ENCODE peak calls at places on chromosomes 3 and 15, in four cellular contexts. One of them, this sample, is unnamed. For H3K4me1, the result is how much of the 10 kb centered on the place peaks cover.

GRCh38 chr3:124587053-124587408 is 143.2 kb upstream of the UMPS start:
- DNase-seq in transverse colon: no peak
- DNase-seq in kidney: no peak
- DNase-seq in GM23338: peak
- DNase-seq in this sample: no peak

GRCh38 chr3:157543491-157544035 is 40.3 kb upstream of the VEPH1 start:
- DNase-seq in transverse colon: no peak
- DNase-seq in GM23338: no peak
- DNase-seq in kidney: peak
- DNase-seq in this sample: no peak

GRCh38 chr3:196609343-196609775 is 30.1 kb upstream of the NRROS start:
- DNase-seq in transverse colon: peak
- DNase-seq in kidney: peak
- DNase-seq in GM23338: peak
- DNase-seq in this sample: peak

GRCh38 chr15:40367038-40367672 is 9.1 kb downstream of the DISP2 start:
- DNase-seq in transverse colon: peak
- DNase-seq in GM23338: no peak
- DNase-seq in kidney: no peak
- DNase-seq in this sample: peak

GRCh38 chr3:141410861-141411771 is 42.8 kb downstream of the ZBTB38 start:
- DNase-seq in GM23338: no peak
- DNase-seq in kidney: no peak
- DNase-seq in transverse colon: peak
- DNase-seq in this sample: no peak

GRCh38 chr3:23676093-23676492 is 129.7 kb upstream of the UBE2E1 start:
- DNase-seq in transverse colon: no peak
- DNase-seq in GM23338: no peak
- DNase-seq in kidney: no peak
- DNase-seq in this sample: no peak

GRCh38 chr3:168123211-168124173 is 27.8 kb upstream of the GOLIM4 start:
- DNase-seq in GM23338: no peak
- DNase-seq in kidney: no peak
- DNase-seq in transverse colon: no peak
- DNase-seq in this sample: no peak

GRCh38 chr15:101481381-101481705 is 8.2 kb downstream of the PCSK6 start:
- DNase-seq in GM23338: no peak
- DNase-seq in transverse colon: no peak
- DNase-seq in kidney: no peak
- DNase-seq in this sample: no peak

GRCh38 chr15:59313703-59314332 is 58.9 kb downstream of the MYO1E start:
- DNase-seq in transverse colon: peak
- DNase-seq in GM23338: no peak
- DNase-seq in kidney: peak
- DNase-seq in this sample: peak

GRCh38 chr3:168476360-168476980 is 380.7 kb upstream of the GOLIM4 start:
- DNase-seq in GM23338: no peak
- DNase-seq in kidney: no peak
- DNase-seq in transverse colon: no peak
- DNase-seq in this sample: no peak

GRCh38 chr3:95725770-95726169 is 1088.6 kb upstream of the EPHA6 start:
- DNase-seq in transverse colon: no peak
- DNase-seq in kidney: no peak
- DNase-seq in GM23338: no peak
- DNase-seq in this sample: no peak

GRCh38 chr3:13569641-13570390 is 20.9 kb downstream of the FBLN2 start:
- DNase-seq in transverse colon: no peak
- DNase-seq in GM23338: no peak
- DNase-seq in kidney: no peak
- DNase-seq in this sample: no peak

GRCh38 chr3:180072786-180073185 is 36.0 kb upstream of the PEX5L start:
- DNase-seq in GM23338: peak
- DNase-seq in kidney: no peak
- DNase-seq in transverse colon: no peak
- DNase-seq in this sample: no peak

GRCh38 chr3:9808345-9809037 is 1.6 kb upstream of the TTLL3 start:
- DNase-seq in transverse colon: peak
- DNase-seq in GM23338: peak
- DNase-seq in kidney: no peak
- DNase-seq in this sample: no peak

GRCh38 chr3:39592306-39592705 is 124.8 kb downstream of the MOBP start:
- DNase-seq in transverse colon: no peak
- DNase-seq in kidney: no peak
- DNase-seq in GM23338: no peak
- DNase-seq in this sample: no peak

GRCh38 chr3:15300318-15301078 is 31.9 kb downstream of the SH3BP5 start:
- DNase-seq in GM23338: no peak
- DNase-seq in kidney: peak
- DNase-seq in transverse colon: no peak
- DNase-seq in this sample: no peak

GRCh38 chr15:90982135-90982534 is 12.2 kb downstream of the PRC1 start:
- DNase-seq in kidney: no peak
- DNase-seq in GM23338: no peak
- DNase-seq in transverse colon: no peak
- DNase-seq in this sample: no peak

GRCh38 chr15:26910715-26911114 is 43.9 kb downstream of the GABRA5 start:
- DNase-seq in GM23338: no peak
- DNase-seq in kidney: no peak
- DNase-seq in transverse colon: no peak
- DNase-seq in this sample: no peak

GRCh38 chr3:116667324-116667723 is 42.3 kb upstream of the TUSC7 start:
- DNase-seq in transverse colon: no peak
- DNase-seq in kidney: no peak
- DNase-seq in GM23338: no peak
- DNase-seq in this sample: no peak

GRCh38 chr3:118882353-118882947 is 152.2 kb downstream of the IGSF11 start:
- DNase-seq in kidney: no peak
- DNase-seq in transverse colon: peak
- DNase-seq in GM23338: peak
- DNase-seq in this sample: no peak

GRCh38 chr3:78979083-78979482 is 788.7 kb downstream of the ROBO1 start:
- DNase-seq in transverse colon: no peak
- DNase-seq in GM23338: no peak
- DNase-seq in kidney: no peak
- DNase-seq in this sample: no peak

GRCh38 chr3:151835751-151836550 is 22.0 kb downstream of the AADAC start:
- DNase-seq in transverse colon: no peak
- DNase-seq in kidney: no peak
- DNase-seq in GM23338: peak
- DNase-seq in this sample: no peak

GRCh38 chr3:107994954-107995715 is 95.7 kb downstream of the CD47 start:
- DNase-seq in GM23338: no peak
- DNase-seq in kidney: no peak
- DNase-seq in transverse colon: no peak
- DNase-seq in this sample: no peak

GRCh38 chr3:124886168-124887051 is 755 bp downstream of the ITGB5 start:
- DNase-seq in kidney: peak
- DNase-seq in transverse colon: peak
- DNase-seq in GM23338: peak
- DNase-seq in this sample: peak

GRCh38 chr3:155554777-155555445 is 190.0 kb downstream of the PLCH1 start:
- DNase-seq in GM23338: no peak
- DNase-seq in kidney: no peak
- DNase-seq in transverse colon: no peak
- DNase-seq in this sample: no peak

GRCh38 chr15:79218588-79219200 is 63.8 kb upstream of the ANKRD34C start:
- DNase-seq in kidney: no peak
- DNase-seq in GM23338: peak
- DNase-seq in transverse colon: no peak
- DNase-seq in this sample: no peak

GRCh38 chr3:143332046-143332445 is 212.5 kb downstream of the CHST2 start:
- DNase-seq in transverse colon: no peak
- DNase-seq in kidney: no peak
- DNase-seq in GM23338: no peak
- DNase-seq in this sample: no peak

GRCh38 chr3:102674284-102674683 is 239.5 kb downstream of the ZPLD1 start:
- DNase-seq in kidney: no peak
- DNase-seq in transverse colon: no peak
- DNase-seq in GM23338: no peak
- DNase-seq in this sample: no peak

GRCh38 chr3:69115731-69116130 is 6.7 kb downstream of the LMOD3 start:
- DNase-seq in transverse colon: no peak
- DNase-seq in GM23338: no peak
- DNase-seq in kidney: no peak
- DNase-seq in this sample: no peak

GRCh38 chr15:88255496-88256171 is 905 bp downstream of the NTRK3 start:
- DNase-seq in transverse colon: no peak
- DNase-seq in kidney: no peak
- DNase-seq in GM23338: peak
- DNase-seq in this sample: peak

GRCh38 chr3:53195602-53196574 is 34.9 kb downstream of the PRKCD start:
- DNase-seq in GM23338: peak
- DNase-seq in kidney: peak
- DNase-seq in transverse colon: peak
- DNase-seq in this sample: peak

GRCh38 chr15:96219681-96220080 is 110.8 kb upstream of the NR2F2 start:
- DNase-seq in kidney: no peak
- DNase-seq in transverse colon: no peak
- DNase-seq in GM23338: no peak
- DNase-seq in this sample: no peak

DNA sequence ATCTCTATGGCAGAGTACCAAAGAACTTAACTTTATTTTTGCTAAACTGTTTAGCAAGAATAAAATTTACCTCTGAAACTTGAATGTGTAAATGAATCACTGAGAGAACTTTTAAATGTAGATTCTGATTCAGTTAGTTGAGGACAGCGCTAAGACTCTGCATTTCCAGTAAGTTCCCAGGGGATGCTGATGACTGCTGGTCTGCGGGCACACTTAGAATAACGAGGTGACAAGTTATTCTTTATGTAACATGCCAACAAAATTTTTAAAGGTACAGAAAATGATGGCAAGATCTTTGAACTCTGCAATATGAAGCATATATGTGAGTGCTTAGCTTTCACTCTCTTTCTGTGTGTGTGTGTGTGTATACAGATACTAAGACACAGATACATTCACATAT is 56.4 kb downstream of the TGFBR2 start:
- DNase-seq in GM23338: no peak
- DNase-seq in transverse colon: no peak
- DNase-seq in kidney: no peak
- DNase-seq in this sample: no peak
- H3K4me1 ChIP-seq in GM23338: half or more
- H3K4me1 ChIP-seq in transverse colon: under half
- H3K4me1 ChIP-seq in kidney: under half
- H3K4me1 ChIP-seq in this sample: half or more

GRCh38 chr3:111339017-111339416 is 203.0 kb upstream of the CD96 start:
- DNase-seq in kidney: no peak
- DNase-seq in GM23338: no peak
- DNase-seq in transverse colon: no peak
- DNase-seq in this sample: no peak

GRCh38 chr3:111336511-111336910 is 205.5 kb upstream of the CD96 start:
- DNase-seq in kidney: no peak
- DNase-seq in transverse colon: no peak
- DNase-seq in GM23338: no peak
- DNase-seq in this sample: no peak

GRCh38 chr3:111333642-111334041 is 208.4 kb upstream of the CD96 start:
- DNase-seq in transverse colon: no peak
- DNase-seq in GM23338: no peak
- DNase-seq in kidney: no peak
- DNase-seq in this sample: no peak

GRCh38 chr3:111335512-111335911 is 206.5 kb upstream of the CD96 start:
- DNase-seq in kidney: no peak
- DNase-seq in transverse colon: no peak
- DNase-seq in GM23338: no peak
- DNase-seq in this sample: no peak

GRCh38 chr3:111338059-111338698 is 203.8 kb upstream of the CD96 start:
- DNase-seq in GM23338: peak
- DNase-seq in transverse colon: peak
- DNase-seq in kidney: no peak
- DNase-seq in this sample: no peak
- TF ChIP-seq CTCF in GM23338: peak
- TF ChIP-seq CTCF in transverse colon: peak
- TF ChIP-seq CTCF in kidney: peak
- TF ChIP-seq CTCF in this sample: peak

GRCh38 chr15:67105065-67105951 is 39.9 kb downstream of the SMAD3 start:
- DNase-seq in GM23338: no peak
- DNase-seq in kidney: peak
- DNase-seq in transverse colon: peak
- DNase-seq in this sample: no peak

GRCh38 chr15:67108122-67108871 is 42.9 kb downstream of the SMAD3 start:
- DNase-seq in kidney: no peak
- DNase-seq in GM23338: no peak
- DNase-seq in transverse colon: no peak
- DNase-seq in this sample: no peak

GRCh38 chr15:67107014-67107812 is 41.8 kb downstream of the SMAD3 start:
- DNase-seq in GM23338: no peak
- DNase-seq in kidney: peak
- DNase-seq in transverse colon: peak
- DNase-seq in this sample: no peak

GRCh38 chr15:67105991-67106763 is 40.8 kb downstream of the SMAD3 start:
- DNase-seq in GM23338: no peak
- DNase-seq in transverse colon: no peak
- DNase-seq in kidney: no peak
- DNase-seq in this sample: no peak

DNA sequence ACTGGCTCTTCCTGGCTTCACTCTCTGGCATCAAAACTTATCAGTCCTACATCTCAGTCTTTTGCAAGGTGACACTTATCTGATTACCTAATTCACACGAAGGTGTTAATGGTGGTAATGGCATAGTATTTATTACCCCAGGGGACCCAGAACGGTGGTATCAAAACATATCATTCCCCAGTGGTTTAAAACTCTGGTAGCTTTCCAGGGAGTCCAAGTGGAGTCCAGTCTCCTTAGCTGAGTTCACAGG is 41.3 kb downstream of the SMAD3 start:
- DNase-seq in kidney: no peak
- DNase-seq in GM23338: no peak
- DNase-seq in transverse colon: no peak
- DNase-seq in this sample: no peak
- H3K4me1 ChIP-seq in kidney: half or more
- H3K4me1 ChIP-seq in GM23338: under half
- H3K4me1 ChIP-seq in transverse colon: half or more
- H3K4me1 ChIP-seq in this sample: half or more

GRCh38 chr3:165259518-165260193 is 63.5 kb upstream of the SLITRK3 start:
- DNase-seq in transverse colon: no peak
- DNase-seq in kidney: no peak
- DNase-seq in GM23338: no peak
- DNase-seq in this sample: no peak

GRCh38 chr3:165256554-165256953 is 60.4 kb upstream of the SLITRK3 start:
- DNase-seq in kidney: no peak
- DNase-seq in transverse colon: no peak
- DNase-seq in GM23338: no peak
- DNase-seq in this sample: no peak

DNA sequence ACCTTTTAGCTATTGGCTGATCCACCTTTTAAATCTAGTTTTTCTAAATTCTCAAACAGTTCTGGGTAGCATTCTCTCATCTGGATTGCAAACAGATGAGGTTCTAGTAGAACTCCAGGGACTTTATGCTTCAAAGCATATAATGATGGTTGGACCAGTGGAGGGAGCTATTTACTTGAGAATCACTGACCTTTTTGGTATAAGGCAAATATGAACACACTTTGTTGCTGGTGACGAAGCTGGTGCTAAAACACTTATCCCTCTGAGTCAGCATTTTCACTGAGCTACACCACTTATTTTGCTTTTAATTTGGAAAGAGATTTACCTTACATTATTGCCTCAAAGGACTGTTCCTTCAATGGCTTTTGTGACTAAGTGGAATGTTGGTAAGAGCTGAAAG is 58.6 kb upstream of the SLITRK3 start:
- DNase-seq in kidney: no peak
- DNase-seq in transverse colon: no peak
- DNase-seq in GM23338: peak
- DNase-seq in this sample: no peak
- TF ChIP-seq CTCF in kidney: peak
- TF ChIP-seq CTCF in transverse colon: peak
- TF ChIP-seq CTCF in GM23338: peak
- TF ChIP-seq CTCF in this sample: no peak